ENCODE peak calls at places on chromosomes 3 and 15, in eight cellular contexts. Q is breast epithelium, G is adrenal gland, B is IMR-90, K is PC-9, P is A549, J is Peyer's patch, D is Calu3. V is an unnamed sample.
A peak's percentile ranks its signal among the peaks of the same experiment; 100 is the strongest.

GRCh38 chr3:42148982-42149432 is 57.9 kb downstream of the TRAK1 start:
- DNase-seq in J (no peak), G (peak; percentile 68), B (peak; percentile 91), P (peak; percentile 15), K (no peak), D (no peak), Q (peak; percentile 33), V (no peak)

GRCh38 chr3:9793161-9793781 is 389 bp downstream of the ARPC4 start:
- DNase-seq in D (peak; percentile 23), G (no peak), K (peak; percentile 44), J (no peak), P (peak; percentile 61), Q (no peak), B (peak; percentile 44), V (no peak)

GRCh38 chr15:89433686-89434085 is 62.7 kb downstream of the RHCG start:
- DNase-seq in G (no peak), K (no peak), P (no peak), J (no peak), Q (no peak), D (no peak), B (no peak), V (no peak)

GRCh38 chr15:49435201-49435600 is 12.2 kb downstream of the FGF7 start:
- DNase-seq in Q (no peak), G (no peak), B (peak; percentile 80), J (no peak), K (no peak), D (no peak), P (no peak), V (no peak)

GRCh38 chr3:100463002-100463401 is 29.4 kb upstream of the TMEM45A start:
- DNase-seq in P (peak; percentile 67), Q (no peak), J (no peak), K (peak; percentile 72), G (peak; percentile 42), B (peak; percentile 78), D (peak; percentile 50), V (peak; percentile 70)

GRCh38 chr3:42720126-42720525 is 17.5 kb upstream of the HHATL start:
- DNase-seq in D (no peak), G (no peak), K (peak; percentile 45), B (no peak), P (no peak), J (no peak), Q (no peak), V (no peak)

GRCh38 chr15:88792342-88793282 is 10.6 kb upstream of the ACAN start:
- DNase-seq in G (no peak), J (no peak), D (no peak), K (no peak), B (no peak), Q (no peak), P (no peak), V (no peak)

GRCh38 chr3:194910414-194910979 is 224.8 kb downstream of the FAM43A start:
- DNase-seq in J (no peak), G (no peak), D (no peak), Q (no peak), P (no peak), B (no peak), K (no peak), V (no peak)

GRCh38 chr3:194079702-194080172 is 56.2 kb upstream of the HES1 start:
- DNase-seq in B (no peak), G (no peak), P (no peak), J (no peak), Q (no peak), D (no peak), K (no peak), V (no peak)

DNA sequence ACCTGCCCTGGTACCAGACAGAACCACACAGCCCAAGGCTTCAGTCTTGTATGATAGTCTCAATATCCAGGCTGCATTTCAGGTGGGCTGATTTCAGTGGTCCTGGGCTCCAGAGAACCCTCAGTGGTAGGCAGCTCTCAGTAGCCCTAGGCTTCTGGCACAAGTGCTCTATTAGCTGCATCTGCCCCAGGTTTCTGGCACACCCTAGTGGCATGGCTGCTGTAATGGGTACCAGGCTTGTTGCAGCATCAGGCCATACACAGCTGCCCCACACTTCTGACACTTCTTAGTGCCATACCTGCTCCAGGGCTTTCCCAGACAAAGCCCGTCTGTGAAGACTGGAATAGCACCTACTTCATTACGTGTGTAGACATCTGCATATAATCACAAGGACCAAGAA is 1062.2 kb upstream of the EPHA6 start:
- DNase-seq in P (no peak), D (peak; percentile 37), Q (no peak), K (no peak), G (no peak), B (no peak), J (no peak), V (no peak)
- TF ChIP-seq CTCF in P (no peak), D (no peak), Q (no peak), K (no peak), G (no peak), B (no peak), J (no peak), V (no peak)

GRCh38 chr3:78951546-78951945 is 816.3 kb downstream of the ROBO1 start:
- DNase-seq in G (no peak), K (no peak), J (no peak), B (peak; percentile 84), Q (no peak), D (no peak), P (peak; percentile 17), V (no peak)

GRCh38 chr3:78957456-78957855 is 810.3 kb downstream of the ROBO1 start:
- DNase-seq in G (no peak), J (no peak), K (no peak), D (no peak), P (no peak), Q (no peak), B (no peak), V (no peak)
- TF ChIP-seq CTCF in G (no peak), J (no peak), K (no peak), D (no peak), P (no peak), Q (no peak), B (no peak), V (no peak)

GRCh38 chr3:155101398-155101797 is 21.3 kb downstream of the MME start:
- DNase-seq in K (no peak), Q (no peak), B (peak; percentile 81), J (no peak), D (no peak), G (no peak), P (no peak), V (no peak)
- TF ChIP-seq CTCF in K (no peak), Q (no peak), B (no peak), J (no peak), D (no peak), G (no peak), P (no peak), V (no peak)

DNA sequence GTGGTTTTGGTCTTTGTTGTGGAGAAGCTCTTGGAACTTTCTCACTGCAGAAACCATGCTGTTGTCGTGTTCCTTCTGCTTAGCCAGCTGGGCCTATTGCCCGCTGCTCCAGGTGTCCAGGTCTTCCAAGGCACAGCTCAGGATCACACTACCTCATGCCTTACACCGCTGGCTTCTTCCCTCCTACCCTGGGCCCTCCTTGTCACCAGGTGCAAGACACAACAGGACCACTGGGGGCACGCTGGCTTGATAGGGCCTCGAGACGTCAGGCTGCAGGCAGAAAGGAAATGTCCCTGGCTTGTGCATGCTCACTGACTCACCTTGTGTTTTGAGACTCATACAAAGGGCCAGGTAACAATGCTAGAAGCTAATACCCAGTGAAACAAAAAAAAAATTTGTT is 32.3 kb downstream of the PAQR9 start:
- DNase-seq in B (no peak), D (peak; percentile 63), P (peak; percentile 62), G (no peak), K (no peak), Q (no peak), J (no peak), V (no peak)
- TF ChIP-seq CTCF in B (no peak), D (peak; percentile 37), P (no peak), G (no peak), K (peak; percentile 17), Q (no peak), J (no peak), V (no peak)

GRCh38 chr3:40528426-40528825 is 3.7 kb downstream of the ZNF621 start:
- DNase-seq in J (no peak), Q (no peak), K (no peak), G (no peak), B (no peak), D (no peak), P (no peak), V (no peak)

GRCh38 chr3:40532252-40532651 is 7.5 kb downstream of the ZNF621 start:
- DNase-seq in G (no peak), J (no peak), Q (no peak), D (no peak), B (no peak), K (no peak), P (no peak), V (no peak)

GRCh38 chr3:40534283-40534682 is 9.5 kb downstream of the ZNF621 start:
- DNase-seq in J (no peak), Q (no peak), K (no peak), P (no peak), G (no peak), B (no peak), D (no peak), V (no peak)
- TF ChIP-seq CTCF in J (no peak), Q (no peak), K (no peak), P (no peak), G (no peak), B (no peak), D (no peak), V (no peak)